ENCODE peak calls at places on chromosome 2, in four cellular contexts. I, L, W and N are unnamed samples. For H3K9me2, the result is how much of the 10 kb centered on the place peaks cover.

GRCh38 chr2:151162185-151162584 is 99.5 kb downstream of the RBM43 start:
- DNase-seq in I (no peak), W (no peak), L (no peak), N (peak)

GRCh38 chr2:230969673-230970015 is 26.3 kb upstream of the SPATA3 start:
- DNase-seq in I (no peak), L (no peak), W (no peak), N (no peak)

GRCh38 chr2:45962522-45962921 is 311.0 kb downstream of the PRKCE start:
- DNase-seq in I (peak), W (peak), L (no peak), N (peak)

GRCh38 chr2:42010743-42011298 is 37.0 kb upstream of the PKDCC start:
- DNase-seq in I (no peak), L (no peak), W (no peak), N (peak)

GRCh38 chr2:119914266-119914665 is 98.6 kb upstream of the EPB41L5 start:
- DNase-seq in W (no peak), I (no peak), L (no peak), N (peak)

GRCh38 chr2:205902041-205902898 is 183.7 kb downstream of the INO80D start:
- DNase-seq in L (no peak), W (no peak), I (peak), N (peak)

GRCh38 chr2:174563530-174564282 is 33.9 kb downstream of the WIPF1 start:
- DNase-seq in I (no peak), W (no peak), L (no peak), N (no peak)

GRCh38 chr2:205273148-205273547 is 409.2 kb upstream of the NRP2 start:
- DNase-seq in I (no peak), W (no peak), L (no peak), N (no peak)

GRCh38 chr2:7987992-7988391 is 693.9 kb upstream of the ID2 start:
- DNase-seq in L (no peak), I (no peak), W (no peak), N (no peak)
- H3K9me2 ChIP-seq in L (under half), I (under half), W (under half), N (under half)

GRCh38 chr2:202306034-202306433 is 40.5 kb downstream of the NOP58 start:
- DNase-seq in I (no peak), W (no peak), L (no peak), N (no peak)

GRCh38 chr2:202311823-202312388 is 46.3 kb downstream of the NOP58 start:
- DNase-seq in I (no peak), W (no peak), L (peak), N (no peak)

GRCh38 chr2:202307690-202308089 is 42.1 kb downstream of the NOP58 start:
- DNase-seq in W (no peak), I (peak), L (no peak), N (no peak)
- TF ChIP-seq CTCF in W (no peak), I (no peak), L (no peak), N (no peak)

GRCh38 chr2:32231959-32232358 is 32.7 kb downstream of the NLRC4 start:
- DNase-seq in I (no peak), L (no peak), W (no peak), N (peak)
- H3K9ac ChIP-seq in I (no peak), L (no peak), W (no peak), N (no peak)

GRCh38 chr2:128642316-128642715 is 323.6 kb upstream of the HS6ST1 start:
- DNase-seq in L (no peak), W (no peak), I (no peak), N (no peak)

GRCh38 chr2:128639693-128640092 is 321.0 kb upstream of the HS6ST1 start:
- DNase-seq in W (no peak), I (no peak), L (no peak), N (no peak)

GRCh38 chr2:128641421-128642095 is 322.9 kb upstream of the HS6ST1 start:
- DNase-seq in L (no peak), W (no peak), I (no peak), N (no peak)

GRCh38 chr2:128640166-128640846 is 321.6 kb upstream of the HS6ST1 start:
- DNase-seq in I (no peak), W (no peak), L (no peak), N (no peak)

DNA sequence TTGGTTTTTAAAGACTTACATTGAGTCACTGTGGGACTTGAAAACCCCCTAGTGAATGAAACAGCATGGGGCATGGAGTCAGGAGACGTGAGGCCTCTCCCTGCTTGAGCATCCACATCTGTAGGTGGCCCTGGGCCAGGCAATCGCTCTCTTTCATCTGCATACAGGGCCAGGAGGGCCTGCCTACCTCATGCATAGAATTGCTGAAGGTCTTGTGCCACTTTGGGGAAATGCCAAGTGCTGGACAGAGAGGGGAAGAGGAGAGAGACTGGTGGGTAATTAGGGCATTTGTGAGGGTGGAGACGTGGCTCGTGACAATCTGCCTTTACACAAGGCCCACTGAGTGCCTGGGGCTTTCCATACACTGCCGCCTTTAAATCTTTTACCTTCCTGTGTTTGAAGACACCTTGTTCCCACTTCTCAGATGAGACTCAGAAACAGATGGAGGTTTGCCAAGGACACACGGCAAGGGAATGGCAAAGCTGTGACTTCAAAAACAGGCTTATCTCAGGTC is 322.2 kb upstream of the HS6ST1 start:
- DNase-seq in I (no peak), W (no peak), L (no peak), N (no peak)
- H3K9me2 ChIP-seq in I (under half), W (under half), L (under half), N (under half)